ENCODE peak calls at places on chromosomes 2 and 18, in five cellular contexts. M, W, E, H and G are unnamed samples.

GRCh38 chr2:68471385-68471784 is 4.0 kb downstream of the APLF start:
- DNase-seq in W (no peak), M (no peak), H (no peak), E (no peak), G (no peak)

GRCh38 chr2:235492850-235493344 is 946 bp upstream of the AGAP1 start:
- DNase-seq in W (no peak), E (no peak), M (no peak), H (no peak), G (no peak)

GRCh38 chr2:26838121-26838906 is 9.6 kb upstream of the DPYSL5 start:
- DNase-seq in W (no peak), E (no peak), M (no peak), H (no peak), G (no peak)

GRCh38 chr2:145012214-145012670 is 492.3 kb upstream of the ZEB2 start:
- DNase-seq in M (peak), E (no peak), W (no peak), H (no peak), G (no peak)

GRCh38 chr2:240519396-240520142 is 38.2 kb downstream of the ANKMY1 start:
- DNase-seq in W (no peak), H (no peak), E (no peak), M (no peak), G (no peak)

GRCh38 chr2:219384872-219385271 is 2.8 kb downstream of the DNPEP start:
- DNase-seq in W (no peak), H (no peak), E (no peak), M (no peak), G (no peak)

GRCh38 chr2:28390857-28391563 is 1.6 kb upstream of the FOSL2 start:
- DNase-seq in M (peak), W (peak), E (no peak), H (no peak), G (peak)

GRCh38 chr18:55988537-55988936 is 400.5 kb upstream of the TCF4 start:
- DNase-seq in W (no peak), E (no peak), M (no peak), H (no peak), G (no peak)

GRCh38 chr18:12374398-12374797 is 2.6 kb downstream of the AFG3L2 start:
- DNase-seq in M (no peak), H (no peak), E (no peak), W (no peak), G (no peak)

GRCh38 chr2:27746325-27746724 is 25.2 kb upstream of the MRPL33 start:
- DNase-seq in M (no peak), E (no peak), W (no peak), H (peak), G (no peak)

GRCh38 chr2:72661985-72662384 is 163.8 kb downstream of the EXOC6B start:
- DNase-seq in E (no peak), W (no peak), M (no peak), H (no peak), G (no peak)

GRCh38 chr18:42155024-42155423 is 200.0 kb downstream of the PIK3C3 start:
- DNase-seq in W (peak), H (no peak), E (no peak), M (no peak), G (no peak)

GRCh38 chr18:57497372-57498294 is 62.5 kb downstream of the ONECUT2 start:
- DNase-seq in H (no peak), M (no peak), E (no peak), W (no peak), G (no peak)

GRCh38 chr2:46669996-46670793 is 190.8 kb downstream of the TMEM247 start:
- DNase-seq in M (no peak), W (no peak), H (no peak), E (no peak), G (no peak)

GRCh38 chr18:55858661-55859111 is 270.7 kb upstream of the TCF4 start:
- DNase-seq in E (no peak), H (no peak), W (no peak), M (no peak), G (no peak)

GRCh38 chr2:61671561-61672315 is 133.6 kb upstream of the XPO1 start:
- DNase-seq in H (peak), E (no peak), W (no peak), M (no peak), G (no peak)

GRCh38 chr2:9462872-9463697 is 11.3 kb upstream of the IAH1 start:
- DNase-seq in M (no peak), W (no peak), E (no peak), H (no peak), G (no peak)

GRCh38 chr2:63050186-63050915 is at the start of gene OTX1:
- DNase-seq in H (peak), W (peak), E (peak), M (peak), G (peak)

GRCh38 chr2:225013432-225014048 is 28.7 kb downstream of the DOCK10 start:
- DNase-seq in H (no peak), M (no peak), W (no peak), E (no peak), G (no peak)

GRCh38 chr2:86284987-86285386 is 52.4 kb downstream of the REEP1 start:
- DNase-seq in M (no peak), H (no peak), W (no peak), E (no peak), G (no peak)

GRCh38 chr2:132757676-132758075 is 87.7 kb upstream of the LYPD1 start:
- DNase-seq in M (no peak), H (no peak), E (no peak), W (no peak), G (no peak)

GRCh38 chr2:188746727-188747126 is 227.4 kb upstream of the COL3A1 start:
- DNase-seq in E (no peak), M (no peak), H (no peak), W (no peak), G (no peak)

DNA sequence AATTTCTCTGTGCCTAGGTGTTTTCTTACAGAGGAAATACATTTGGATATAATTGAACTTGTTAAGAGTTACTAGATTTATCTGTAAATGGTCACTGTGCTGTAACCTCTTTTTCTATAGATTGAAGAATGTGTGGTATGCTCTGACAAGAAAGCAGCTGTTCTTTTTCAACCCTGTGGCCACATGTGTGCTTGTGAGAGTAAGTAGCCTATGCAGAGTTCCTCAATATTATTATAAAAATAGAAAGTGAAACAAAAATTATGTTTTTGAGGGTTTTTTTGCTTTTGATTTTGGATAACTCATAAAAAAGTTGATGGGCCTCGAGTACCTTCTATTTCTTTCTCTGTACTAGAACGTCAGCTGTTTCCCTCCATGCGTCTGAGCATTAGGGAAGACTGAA is 112.4 kb downstream of the MIB1 start:
- DNase-seq in E (peak), M (no peak), H (no peak), W (no peak), G (no peak)
- TF ChIP-seq FOXM1 in E (no peak), M (no peak), H (no peak), W (no peak), G (no peak)

DNA sequence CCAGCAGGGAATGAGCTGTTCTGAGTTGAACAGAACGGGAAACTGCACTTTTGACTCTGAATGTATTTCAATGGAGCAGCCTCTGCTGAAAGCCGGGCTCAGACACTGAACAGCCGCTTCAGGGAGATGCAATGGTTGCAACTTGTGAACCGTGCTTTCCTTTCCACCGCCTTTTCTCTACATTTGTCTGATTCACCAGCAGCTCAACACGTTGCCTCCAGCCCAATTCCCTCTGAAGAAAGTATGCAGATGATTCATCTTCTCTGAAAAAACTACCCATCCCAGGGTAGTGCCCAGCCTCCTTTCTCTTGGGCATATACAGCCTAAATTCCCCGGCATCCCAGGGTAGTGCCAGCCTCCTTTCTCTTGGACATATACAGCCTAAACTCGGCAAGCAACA is 119.2 kb upstream of the PKDCC start:
- DNase-seq in E (no peak), W (no peak), M (no peak), H (no peak), G (no peak)
- TF ChIP-seq FOXM1 in E (no peak), W (no peak), M (no peak), H (no peak), G (no peak)

GRCh38 chr2:14781148-14781547 is 148.6 kb downstream of the LRATD1 start:
- DNase-seq in W (no peak), H (no peak), E (no peak), M (no peak), G (no peak)
- TF ChIP-seq FOXM1 in W (no peak), H (no peak), E (no peak), M (no peak), G (no peak)

GRCh38 chr2:163736433-163737168 is 793 bp upstream of the FIGN start:
- DNase-seq in M (peak), W (peak), E (no peak), H (peak), G (no peak)
- TF ChIP-seq FOXM1 in M (no peak), W (no peak), E (no peak), H (no peak), G (no peak)

GRCh38 chr2:60215295-60215990 is 338.0 kb downstream of the BCL11A start:
- DNase-seq in W (no peak), E (no peak), M (no peak), H (no peak), G (no peak)
- TF ChIP-seq FOXM1 in W (no peak), E (no peak), M (no peak), H (no peak), G (no peak)

GRCh38 chr18:73551211-73551610 is 596.4 kb downstream of the FBXO15 start:
- DNase-seq in E (no peak), H (no peak), M (no peak), W (no peak), G (no peak)
- TF ChIP-seq FOXM1 in E (no peak), H (no peak), M (no peak), W (no peak), G (no peak)

DNA sequence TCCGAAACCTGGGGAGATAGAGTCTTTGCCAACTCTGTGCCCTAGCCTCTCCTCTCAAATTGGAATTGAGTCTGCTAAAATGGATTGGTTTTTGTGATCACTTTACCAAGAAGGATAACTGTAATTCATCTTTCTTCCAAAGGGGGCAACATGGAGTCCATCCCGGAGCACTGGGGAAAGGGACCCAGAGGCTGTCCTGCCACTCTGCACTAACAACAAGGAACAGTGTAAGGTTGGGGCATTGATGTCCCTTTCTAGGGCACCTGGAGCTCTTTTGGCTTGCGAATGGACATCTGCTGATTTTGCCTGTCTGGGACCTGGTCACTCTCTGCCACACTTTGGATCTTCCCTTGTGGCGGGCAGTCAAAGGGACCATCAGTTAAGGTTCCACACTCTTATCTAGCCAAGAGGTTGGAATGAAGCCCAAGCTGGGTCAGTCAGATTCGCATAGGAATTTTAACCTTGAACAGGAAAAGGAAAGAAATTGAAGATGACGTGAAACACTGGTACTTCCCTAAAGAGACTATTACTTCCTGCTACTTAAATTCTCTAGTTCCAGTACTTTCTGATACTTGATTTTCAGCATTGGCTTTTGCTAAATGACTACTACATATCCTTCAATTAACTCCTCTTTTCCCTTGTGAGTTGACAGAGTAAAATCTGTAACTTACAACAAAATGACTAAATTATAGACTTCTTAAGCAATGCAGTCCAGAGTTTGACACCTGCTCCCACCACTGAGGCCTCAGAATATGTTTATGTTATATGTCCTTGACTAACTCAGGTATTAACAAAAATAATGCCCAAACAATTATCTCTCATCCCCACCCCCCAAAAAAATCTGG is 64.7 kb upstream of the KLF7 start:
- DNase-seq in W (peak), M (peak), E (no peak), H (peak), G (peak)
- TF ChIP-seq FOXM1 in W (no peak), M (no peak), E (no peak), H (no peak), G (no peak)